ENCODE peak calls at places on chromosomes 11 and 22, in four cellular contexts. B is KBM-7, T is NCI-H2029, Z is GDM1. N is an unnamed sample.

GRCh38 chr11:3161309-3161708 is 3.8 kb downstream of the OSBPL5 start:
- DNase-seq in B (no peak), T (no peak), Z (no peak), N (no peak)

GRCh38 chr11:33723238-33723881 is 12.9 kb downstream of the CD59 start:
- DNase-seq in B (peak), T (no peak), Z (peak), N (no peak)

GRCh38 chr11:62504158-62504973 is 42.2 kb downstream of the AHNAK start:
- DNase-seq in B (no peak), T (no peak), Z (no peak), N (peak)

GRCh38 chr11:127649958-127650357 is 649.4 kb upstream of the KIRREL3 start:
- DNase-seq in B (no peak), T (no peak), Z (no peak), N (no peak)

GRCh38 chr11:81869337-81870065 is 864.2 kb downstream of the FAM181B start:
- DNase-seq in B (peak), T (no peak), Z (peak), N (no peak)

GRCh38 chr11:22711212-22711770 is 44.9 kb downstream of the GAS2 start:
- DNase-seq in B (no peak), T (no peak), Z (no peak), N (peak)

GRCh38 chr11:63998558-63999348 is 12.5 kb downstream of the OTUB1 start:
- DNase-seq in B (no peak), T (peak), Z (no peak), N (no peak)

GRCh38 chr22:45263790-45264269 is 20.9 kb upstream of the UPK3A start:
- DNase-seq in B (peak), T (no peak), Z (no peak), N (peak)

GRCh38 chr11:123729602-123730001 is 11.9 kb downstream of the ZNF202 start:
- DNase-seq in B (no peak), T (no peak), Z (no peak), N (no peak)

GRCh38 chr11:44096360-44097188 is 1.1 kb downstream of the EXT2 start:
- DNase-seq in B (peak), T (no peak), Z (no peak), N (no peak)